ENCODE peak calls at places on chromosomes 11 and 22, in six cellular contexts. One of them, this sample, is unnamed.

GRCh38 chr11:107752508-107752907 is 40.7 kb upstream of the SLN start:
- DNase-seq in AG09309: no peak
- DNase-seq in mesendoderm: no peak
- DNase-seq in BE2C: no peak
- DNase-seq in HCT116: no peak
- DNase-seq in AG10803: no peak
- DNase-seq in this sample: no peak

GRCh38 chr11:12457030-12457600 is 79.7 kb downstream of the PARVA start:
- DNase-seq in AG09309: no peak
- DNase-seq in mesendoderm: no peak
- DNase-seq in BE2C: no peak
- DNase-seq in HCT116: no peak
- DNase-seq in AG10803: peak; percentile 63
- DNase-seq in this sample: no peak

GRCh38 chr11:412641-413119 is 2.1 kb downstream of the SIGIRR start:
- DNase-seq in AG09309: no peak
- DNase-seq in mesendoderm: no peak
- DNase-seq in BE2C: no peak
- DNase-seq in HCT116: no peak
- DNase-seq in AG10803: no peak
- DNase-seq in this sample: no peak

GRCh38 chr11:75735181-75735845 is 17.7 kb downstream of the MOGAT2 start:
- DNase-seq in AG09309: no peak
- DNase-seq in mesendoderm: no peak
- DNase-seq in BE2C: no peak
- DNase-seq in HCT116: no peak
- DNase-seq in AG10803: no peak
- DNase-seq in this sample: no peak

GRCh38 chr11:2931771-2932738 is 2.8 kb upstream of the PHLDA2 start:
- DNase-seq in AG09309: no peak
- DNase-seq in mesendoderm: no peak
- DNase-seq in BE2C: no peak
- DNase-seq in HCT116: no peak
- DNase-seq in AG10803: no peak
- DNase-seq in this sample: no peak

GRCh38 chr11:110345756-110346155 is 49.3 kb upstream of the RDX start:
- DNase-seq in AG09309: no peak
- DNase-seq in mesendoderm: no peak
- DNase-seq in BE2C: no peak
- DNase-seq in HCT116: no peak
- DNase-seq in AG10803: no peak
- DNase-seq in this sample: no peak

GRCh38 chr11:102929966-102930365 is 25.6 kb downstream of the MMP13 start:
- DNase-seq in AG09309: no peak
- DNase-seq in mesendoderm: no peak
- DNase-seq in BE2C: no peak
- DNase-seq in HCT116: no peak
- DNase-seq in AG10803: no peak
- DNase-seq in this sample: no peak

GRCh38 chr11:83036701-83037100 is 35.0 kb downstream of the RAB30 start:
- DNase-seq in AG09309: no peak
- DNase-seq in mesendoderm: no peak
- DNase-seq in BE2C: no peak
- DNase-seq in HCT116: no peak
- DNase-seq in AG10803: no peak
- DNase-seq in this sample: no peak

GRCh38 chr11:118663381-118663780 is 16.1 kb downstream of the TREH start:
- DNase-seq in AG09309: no peak
- DNase-seq in mesendoderm: no peak
- DNase-seq in BE2C: no peak
- DNase-seq in HCT116: no peak
- DNase-seq in AG10803: no peak
- DNase-seq in this sample: no peak

GRCh38 chr11:80157447-80157846 is 716.6 kb upstream of the TENM4 start:
- DNase-seq in AG09309: no peak
- DNase-seq in mesendoderm: no peak
- DNase-seq in BE2C: no peak
- DNase-seq in HCT116: no peak
- DNase-seq in AG10803: no peak
- DNase-seq in this sample: no peak

GRCh38 chr22:38946771-38947170 is 10.6 kb upstream of the APOBEC3A start:
- DNase-seq in AG09309: no peak
- DNase-seq in mesendoderm: no peak
- DNase-seq in BE2C: peak; percentile 2
- DNase-seq in HCT116: no peak
- DNase-seq in AG10803: no peak
- DNase-seq in this sample: no peak

GRCh38 chr11:120058931-120059330 is 79.0 kb downstream of the TRIM29 start:
- DNase-seq in AG09309: no peak
- DNase-seq in mesendoderm: no peak
- DNase-seq in BE2C: no peak
- DNase-seq in HCT116: no peak
- DNase-seq in AG10803: no peak
- DNase-seq in this sample: no peak

GRCh38 chr11:69535928-69536327 is 54.5 kb downstream of the LINC01488 start:
- DNase-seq in AG09309: no peak
- DNase-seq in mesendoderm: no peak
- DNase-seq in BE2C: no peak
- DNase-seq in HCT116: no peak
- DNase-seq in AG10803: no peak
- DNase-seq in this sample: no peak

GRCh38 chr11:79167510-79168188 is 273.2 kb downstream of the TENM4 start:
- DNase-seq in AG09309: no peak
- DNase-seq in mesendoderm: no peak
- DNase-seq in BE2C: no peak
- DNase-seq in HCT116: no peak
- DNase-seq in AG10803: no peak
- DNase-seq in this sample: no peak

DNA sequence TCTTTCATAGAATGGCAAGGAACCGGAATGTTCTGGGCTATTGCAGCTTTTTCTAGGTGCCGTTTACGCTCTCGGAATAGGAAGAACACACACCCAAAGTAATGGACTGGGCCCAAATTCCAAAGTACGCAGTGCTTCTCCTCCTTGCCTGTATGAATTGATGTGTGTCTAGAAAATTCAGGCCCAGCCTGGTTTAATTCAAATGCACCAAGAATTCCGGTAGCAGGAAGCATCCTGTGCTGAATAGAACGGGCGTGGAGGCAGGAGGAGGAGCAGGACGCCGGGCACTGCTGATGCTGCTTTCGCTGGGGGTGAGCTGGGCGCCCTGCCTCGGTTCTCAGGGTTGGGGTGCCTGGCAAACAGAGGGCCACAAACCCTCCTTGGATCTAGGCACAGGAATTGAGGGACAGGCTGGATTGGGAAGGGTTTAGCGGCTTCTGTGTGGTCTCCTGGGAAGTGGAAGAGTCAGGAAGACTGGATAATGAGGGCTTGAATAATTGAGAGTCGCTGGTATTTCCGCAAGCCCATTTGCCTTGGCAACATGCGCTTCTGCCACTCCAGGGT is 2.0 kb downstream of the PARVB start:
- DNase-seq in AG09309: no peak
- DNase-seq in mesendoderm: no peak
- DNase-seq in BE2C: no peak
- DNase-seq in HCT116: no peak
- DNase-seq in AG10803: peak; percentile 23
- DNase-seq in this sample: no peak
- H3K4me3 ChIP-seq in AG09309: no peak overlapping the region
- H3K4me3 ChIP-seq in mesendoderm: no peak overlapping the region
- H3K4me3 ChIP-seq in BE2C: no peak overlapping the region
- H3K4me3 ChIP-seq in HCT116: no peak overlapping the region
- H3K4me3 ChIP-seq in AG10803: peak overlapping the region; percentile 49
- H3K4me3 ChIP-seq in this sample: peak overlapping the region; percentile 15

GRCh38 chr11:85746640-85747039 is 60.6 kb upstream of the CCDC89 start:
- DNase-seq in AG09309: no peak
- DNase-seq in mesendoderm: no peak
- DNase-seq in BE2C: no peak
- DNase-seq in HCT116: no peak
- DNase-seq in AG10803: peak; percentile 35
- DNase-seq in this sample: no peak

GRCh38 chr11:85749884-85750283 is 61.1 kb downstream of the SYTL2 start:
- DNase-seq in AG09309: no peak
- DNase-seq in mesendoderm: no peak
- DNase-seq in BE2C: no peak
- DNase-seq in HCT116: no peak
- DNase-seq in AG10803: no peak
- DNase-seq in this sample: no peak

GRCh38 chr11:85749287-85749834 is 61.6 kb downstream of the SYTL2 start:
- DNase-seq in AG09309: no peak
- DNase-seq in mesendoderm: no peak
- DNase-seq in BE2C: no peak
- DNase-seq in HCT116: no peak
- DNase-seq in AG10803: no peak
- DNase-seq in this sample: no peak

GRCh38 chr11:85750646-85751045 is 60.3 kb downstream of the SYTL2 start:
- DNase-seq in AG09309: no peak
- DNase-seq in mesendoderm: no peak
- DNase-seq in BE2C: no peak
- DNase-seq in HCT116: no peak
- DNase-seq in AG10803: peak; percentile 22
- DNase-seq in this sample: no peak

DNA sequence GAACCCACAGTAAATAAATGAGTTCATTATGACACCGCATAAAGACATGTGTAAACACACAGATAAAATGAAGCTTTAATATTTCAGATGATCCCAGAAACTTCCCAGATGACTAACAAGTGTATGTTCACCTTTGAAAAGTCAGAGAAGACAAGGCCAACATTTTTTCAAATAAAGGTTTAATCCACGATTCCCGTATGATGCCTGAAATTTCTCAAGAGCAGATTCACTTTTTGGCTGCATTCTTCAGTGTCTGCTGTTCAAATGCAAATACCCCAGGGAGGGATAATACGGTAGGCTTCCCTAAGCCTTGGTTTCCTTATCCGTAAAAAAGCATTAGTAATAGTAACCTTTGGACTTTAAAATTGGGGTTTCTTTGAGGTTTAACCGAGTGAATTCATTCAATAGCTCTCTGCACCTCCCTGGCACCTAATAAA is 62.5 kb downstream of the SYTL2 start:
- DNase-seq in AG09309: peak; percentile 20
- DNase-seq in mesendoderm: no peak
- DNase-seq in BE2C: no peak
- DNase-seq in HCT116: no peak
- DNase-seq in AG10803: peak; percentile 18
- DNase-seq in this sample: peak; percentile 56
- H3K4me3 ChIP-seq in AG09309: no peak overlapping the region
- H3K4me3 ChIP-seq in mesendoderm: no peak overlapping the region
- H3K4me3 ChIP-seq in BE2C: no peak overlapping the region
- H3K4me3 ChIP-seq in HCT116: no peak overlapping the region
- H3K4me3 ChIP-seq in AG10803: no peak overlapping the region
- H3K4me3 ChIP-seq in this sample: no peak overlapping the region

DNA sequence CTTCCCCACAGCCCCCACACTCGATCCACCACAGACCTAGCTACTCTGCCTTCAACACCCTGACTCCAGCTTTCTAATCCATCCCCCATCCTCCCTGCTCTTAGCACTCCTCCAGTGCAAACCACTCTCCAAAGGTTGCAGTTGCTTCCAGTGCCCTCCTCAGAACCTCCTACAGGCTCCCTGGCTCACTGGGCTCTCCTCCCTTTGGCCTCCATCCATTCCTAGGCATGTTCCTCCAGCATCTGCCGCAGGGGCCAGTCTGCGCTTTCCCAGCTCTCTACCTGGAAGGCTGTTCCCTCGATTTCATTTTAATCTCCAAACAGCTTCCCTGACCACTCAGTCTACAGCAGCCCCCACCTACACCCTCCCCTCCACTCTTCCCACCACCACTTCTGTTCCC is 133.8 kb downstream of the SPATA19 start:
- DNase-seq in AG09309: no peak
- DNase-seq in mesendoderm: peak; percentile 39
- DNase-seq in BE2C: no peak
- DNase-seq in HCT116: no peak
- DNase-seq in AG10803: no peak
- DNase-seq in this sample: no peak
- H3K4me3 ChIP-seq in AG09309: no peak overlapping the region
- H3K4me3 ChIP-seq in mesendoderm: no peak overlapping the region
- H3K4me3 ChIP-seq in BE2C: no peak overlapping the region
- H3K4me3 ChIP-seq in HCT116: no peak overlapping the region
- H3K4me3 ChIP-seq in AG10803: no peak overlapping the region
- H3K4me3 ChIP-seq in this sample: no peak overlapping the region

DNA sequence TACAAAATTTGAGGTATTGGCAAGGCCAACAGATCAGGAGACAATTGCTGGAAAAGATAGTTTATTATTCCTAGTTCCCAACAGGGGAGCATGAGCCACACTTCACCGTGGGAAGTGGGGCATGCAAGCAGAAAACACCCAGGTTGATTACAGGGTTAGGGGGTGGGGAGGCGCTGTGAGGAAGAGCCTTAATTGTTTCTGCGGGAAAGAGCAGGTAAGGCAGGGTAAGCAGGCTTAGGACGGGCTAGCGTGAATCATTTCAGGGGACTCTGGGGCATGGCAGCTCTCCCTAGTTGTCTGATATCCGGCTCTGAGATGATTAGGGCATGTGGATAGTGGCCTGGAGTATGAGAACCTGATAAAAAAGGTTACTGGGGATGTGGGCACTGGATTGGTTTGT is 20.7 kb upstream of the HTR3A start:
- DNase-seq in AG09309: no peak
- DNase-seq in mesendoderm: no peak
- DNase-seq in BE2C: no peak
- DNase-seq in HCT116: no peak
- DNase-seq in AG10803: no peak
- DNase-seq in this sample: no peak
- H3K4me3 ChIP-seq in AG09309: no peak overlapping the region
- H3K4me3 ChIP-seq in mesendoderm: no peak overlapping the region
- H3K4me3 ChIP-seq in BE2C: no peak overlapping the region
- H3K4me3 ChIP-seq in HCT116: no peak overlapping the region
- H3K4me3 ChIP-seq in AG10803: no peak overlapping the region
- H3K4me3 ChIP-seq in this sample: no peak overlapping the region

GRCh38 chr11:56473252-56473651 is at the start of gene OR5M3:
- DNase-seq in AG09309: no peak
- DNase-seq in mesendoderm: no peak
- DNase-seq in BE2C: no peak
- DNase-seq in HCT116: no peak
- DNase-seq in AG10803: no peak
- DNase-seq in this sample: no peak

DNA sequence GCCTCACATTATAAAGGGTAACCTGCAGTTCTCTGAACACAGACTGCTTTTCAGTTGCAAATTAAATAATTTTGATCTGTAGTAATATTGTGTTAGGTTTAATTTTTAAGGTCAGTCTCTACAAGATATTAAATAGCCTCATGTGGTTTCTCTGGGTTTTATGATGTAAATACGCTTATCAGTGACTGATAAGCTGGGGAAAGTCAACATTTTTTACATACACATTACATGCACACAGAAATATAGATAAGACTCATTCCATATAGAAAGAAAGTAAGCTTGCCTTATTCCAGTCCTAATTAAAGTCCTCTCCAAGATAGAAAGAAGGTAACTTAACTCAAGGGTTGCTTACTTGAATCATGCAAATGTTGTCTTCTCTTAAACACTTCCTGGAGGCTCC is 1.6 kb upstream of the OR5M3 start:
- DNase-seq in AG09309: no peak
- DNase-seq in mesendoderm: no peak
- DNase-seq in BE2C: no peak
- DNase-seq in HCT116: no peak
- DNase-seq in AG10803: no peak
- DNase-seq in this sample: no peak
- H3K4me3 ChIP-seq in AG09309: no peak overlapping the region
- H3K4me3 ChIP-seq in mesendoderm: no peak overlapping the region
- H3K4me3 ChIP-seq in BE2C: no peak overlapping the region
- H3K4me3 ChIP-seq in HCT116: no peak overlapping the region
- H3K4me3 ChIP-seq in AG10803: no peak overlapping the region
- H3K4me3 ChIP-seq in this sample: no peak overlapping the region

This sample was measured in skeletal muscle cell.